ENCODE peak calls at places on chromosomes 13 and 19, in ten cellular contexts. H, S, U, P, Q, E, K, B, C and D are unnamed samples.

GRCh38 chr19:804419-805160 is 7.3 kb downstream of the PTBP1 start:
- DNase-seq in E (no peak), H (no peak), Q (peak; percentile 39), C (no peak), P (no peak), U (no peak), S (peak; percentile 25), K (no peak), B (no peak), D (no peak)

GRCh38 chr19:29609636-29610035 is 3.6 kb downstream of the POP4 start:
- DNase-seq in P (no peak), H (no peak), E (no peak), K (no peak), U (no peak), B (no peak), C (no peak), Q (no peak), S (no peak), D (no peak)

GRCh38 chr19:16203256-16204004 is 5.7 kb downstream of the AP1M1 start:
- DNase-seq in C (no peak), P (no peak), K (no peak), U (no peak), S (no peak), B (no peak), Q (no peak), E (no peak), H (no peak), D (no peak)

GRCh38 chr13:51453308-51453958 is 597 bp upstream of the INTS6 start:
- DNase-seq in E (no peak), S (no peak), B (peak; percentile 47), C (peak; percentile 88), Q (peak; percentile 86), K (peak; percentile 71), H (no peak), P (no peak), U (peak; percentile 55), D (peak; percentile 87)

GRCh38 chr19:10797541-10798256 is 38.3 kb downstream of the TMED1 start:
- DNase-seq in Q (peak; percentile 79), K (no peak), C (no peak), B (no peak), U (no peak), E (no peak), S (no peak), P (no peak), H (no peak), D (no peak)

GRCh38 chr13:39324806-39325311 is 278.1 kb downstream of the LHFPL6 start:
- DNase-seq in E (no peak), H (no peak), C (no peak), K (no peak), Q (no peak), S (no peak), B (no peak), U (no peak), P (no peak), D (no peak)

GRCh38 chr19:48363500-48363809 is 285 bp downstream of the TMEM143 start:
- DNase-seq in P (no peak), K (no peak), Q (no peak), C (no peak), H (no peak), U (no peak), B (no peak), E (no peak), S (no peak), D (no peak)

GRCh38 chr13:78228940-78229339 is 310.3 kb upstream of the EDNRB start:
- DNase-seq in C (no peak), U (no peak), S (no peak), H (no peak), Q (no peak), P (no peak), K (no peak), E (no peak), B (no peak), D (no peak)

GRCh38 chr19:37401078-37401477 is 30.2 kb downstream of the ZNF527 start:
- DNase-seq in S (no peak), Q (no peak), H (no peak), C (no peak), E (no peak), B (no peak), K (no peak), P (no peak), U (no peak), D (no peak)

GRCh38 chr13:81326913-81327312 is 986.0 kb upstream of the SPRY2 start:
- DNase-seq in S (no peak), E (no peak), P (no peak), H (no peak), B (no peak), U (no peak), Q (no peak), K (no peak), C (no peak), D (no peak)

GRCh38 chr19:31262673-31263308 is 86.4 kb downstream of the TSHZ3 start:
- DNase-seq in U (no peak), E (peak; percentile 34), B (no peak), S (peak; percentile 10), P (no peak), H (no peak), C (no peak), K (no peak), Q (no peak), D (no peak)

GRCh38 chr13:65744761-65745160 is 1485.4 kb downstream of the PCDH9 start:
- DNase-seq in P (no peak), H (no peak), B (no peak), U (no peak), K (no peak), C (no peak), E (peak; percentile 79), S (no peak), Q (no peak), D (no peak)

GRCh38 chr19:12733369-12733896 is 1.1 kb downstream of the TRIR start:
- DNase-seq in B (no peak), C (no peak), P (no peak), U (no peak), S (no peak), H (no peak), Q (peak; percentile 82), E (peak; percentile 45), K (no peak), D (no peak)
- TF ChIP-seq CTCF in B (no peak), C (no peak), P (peak; percentile 41), U (peak; percentile 60), S (peak; percentile 56), H (peak; percentile 46), Q (peak; percentile 49), E (peak; percentile 49), K (no peak), D (no peak)

DNA sequence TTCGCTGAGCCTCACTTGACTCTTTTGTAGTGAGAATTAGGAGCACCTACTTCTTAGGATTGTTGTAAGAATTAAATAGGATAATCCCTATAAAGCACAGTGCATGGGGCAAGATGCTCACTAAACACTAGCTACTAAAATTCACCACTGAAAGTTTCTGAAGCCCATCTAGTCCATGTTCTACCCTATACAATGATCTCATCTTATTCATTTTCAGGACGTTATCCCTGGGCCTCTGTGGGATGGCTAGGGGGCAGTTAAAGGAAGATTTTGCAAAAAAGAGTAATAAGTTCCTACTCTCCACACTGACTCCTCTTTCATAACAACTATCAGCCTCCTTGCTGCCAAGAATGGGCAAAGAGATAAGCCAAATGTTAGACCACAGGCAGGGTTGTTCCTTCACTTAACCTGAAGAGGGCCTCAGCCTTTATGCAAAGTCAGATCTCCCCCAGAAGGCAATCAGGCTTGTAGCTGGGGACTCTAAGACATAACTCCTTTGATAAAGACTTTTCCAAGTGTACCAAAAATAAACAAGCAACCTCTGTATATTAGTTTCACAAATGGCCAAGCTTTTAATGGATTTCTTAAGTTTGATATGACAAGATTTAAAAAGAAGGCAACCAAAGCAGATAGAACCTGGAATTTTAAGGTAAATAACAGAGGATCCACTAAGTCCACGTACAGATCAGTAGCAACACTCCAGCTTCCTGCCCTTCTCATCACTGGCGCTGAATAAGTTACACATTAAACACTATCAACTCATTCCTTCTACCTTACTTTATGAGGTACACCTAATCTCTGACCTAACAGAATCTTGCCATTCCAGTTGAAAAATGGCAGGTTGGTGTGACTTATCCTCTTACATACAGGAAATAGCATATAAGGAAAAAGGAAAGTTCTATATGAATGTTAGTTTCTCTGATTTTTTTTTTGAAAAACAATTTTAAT is 44.4 kb downstream of the ELF1 start:
- DNase-seq in C (no peak), S (peak; percentile 35), Q (peak; percentile 39), E (peak; percentile 66), U (no peak), P (no peak), B (no peak), H (no peak), K (no peak), D (no peak)
- TF ChIP-seq CTCF in C (peak; percentile 59), S (peak; percentile 69), Q (peak; percentile 43), E (peak; percentile 51), U (peak; percentile 64), P (peak; percentile 61), B (peak; percentile 11), H (peak; percentile 65), K (peak; percentile 22), D (no peak)

GRCh38 chr19:9640956-9641355 is 19.9 kb upstream of the ZNF561 start:
- DNase-seq in S (no peak), E (no peak), U (no peak), K (no peak), H (no peak), P (no peak), B (no peak), Q (no peak), C (no peak), D (no peak)

GRCh38 chr19:9641810-9642209 is 20.8 kb upstream of the ZNF561 start:
- DNase-seq in S (no peak), P (no peak), K (no peak), Q (no peak), B (no peak), E (no peak), C (no peak), H (no peak), U (no peak), D (no peak)

GRCh38 chr19:9644472-9644871 is 23.4 kb upstream of the ZNF561 start:
- DNase-seq in P (no peak), E (no peak), S (no peak), Q (no peak), B (no peak), K (no peak), C (no peak), U (no peak), H (no peak), D (no peak)

GRCh38 chr19:9650345-9650744 is 24.6 kb downstream of the ZNF562 start:
- DNase-seq in C (no peak), B (no peak), P (no peak), E (no peak), Q (no peak), H (no peak), K (no peak), S (no peak), U (no peak), D (no peak)

GRCh38 chr19:9645466-9645865 is 24.4 kb upstream of the ZNF561 start:
- DNase-seq in K (no peak), S (no peak), U (no peak), C (no peak), E (no peak), B (no peak), Q (no peak), P (no peak), H (no peak), D (no peak)
- TF ChIP-seq CTCF in K (no peak), S (no peak), U (peak; percentile 18), C (no peak), E (no peak), B (no peak), Q (no peak), P (no peak), H (no peak), D (no peak)

GRCh38 chr19:21256722-21257121 is 72.5 kb downstream of the ZNF708 start:
- DNase-seq in U (peak; percentile 8), P (no peak), Q (no peak), C (no peak), E (peak; percentile 4), B (no peak), H (no peak), S (no peak), K (no peak), D (no peak)
- TF ChIP-seq CTCF in U (peak; percentile 60), P (no peak), Q (no peak), C (peak; percentile 38), E (peak; percentile 39), B (no peak), H (peak; percentile 99), S (peak; percentile 66), K (no peak), D (no peak)